ENCODE peak calls at places on chromosomes 6 and 20, in ten cellular contexts. J is activated T-cell treated with anti-CD3 and anti-CD28 coated beads for 1 hour; S is NCI-H774; O is WTC11; K is activated gamma-delta T cell treated with Interleukin-2 at 50 U/mL for 16 hours; M is transverse colon; V is stimulated activated naive CD8-positive, alpha-beta T cell treated with anti-CD3 and anti-CD28 coated beads, Interleukin-15, Interleukin-2, amounts not matched to agents 100 U/mL and 50 U/mL, for 24 hours; W is WERI-Rb-1; R is RPMI7951; D is NCI-H1105. Y is an unnamed sample.

GRCh38 chr20:33401922-33402369 is 627 bp upstream of the CDK5RAP1 start:
- DNase-seq in R (peak; percentile 47), K (no peak), D (no peak), W (no peak), O (no peak), M (no peak), S (no peak), V (no peak), J (no peak), Y (no peak)

GRCh38 chr6:157625764-157626163 is 197.3 kb upstream of the SNX9 start:
- DNase-seq in M (no peak), J (no peak), V (no peak), O (no peak), K (no peak), W (no peak), R (no peak), S (no peak), D (no peak), Y (no peak)

GRCh38 chr20:51425347-51426106 is 117.0 kb downstream of the NFATC2 start:
- DNase-seq in W (no peak), O (no peak), J (no peak), M (peak; percentile 50), S (no peak), R (peak; percentile 66), D (no peak), V (peak; percentile 34), K (no peak), Y (no peak)

GRCh38 chr6:152669894-152670293 is 27.8 kb upstream of the MYCT1 start:
- DNase-seq in K (no peak), J (no peak), R (peak; percentile 38), O (no peak), D (no peak), V (no peak), M (no peak), W (no peak), S (no peak), Y (no peak)

GRCh38 chr20:33670715-33671499 is 3.3 kb downstream of the NECAB3 start:
- DNase-seq in K (no peak), D (no peak), S (no peak), W (no peak), R (no peak), M (no peak), J (no peak), V (no peak), O (no peak), Y (no peak)

GRCh38 chr20:51159303-51159702 is 136.4 kb upstream of the KCNG1 start:
- DNase-seq in M (no peak), W (no peak), S (no peak), J (no peak), R (no peak), D (no peak), V (no peak), K (no peak), O (no peak), Y (no peak)

GRCh38 chr6:19354181-19354580 is 483.0 kb upstream of the ID4 start:
- DNase-seq in S (no peak), W (no peak), V (no peak), J (no peak), M (no peak), K (no peak), R (no peak), O (no peak), D (peak; percentile 3), Y (no peak)

GRCh38 chr6:6565488-6565887 is 23.0 kb upstream of the LY86 start:
- DNase-seq in S (no peak), M (no peak), J (no peak), W (no peak), V (no peak), R (no peak), K (no peak), O (no peak), D (peak; percentile 55), Y (no peak)

GRCh38 chr6:169158182-169158573 is 95.5 kb downstream of the THBS2 start:
- DNase-seq in S (no peak), W (no peak), J (no peak), R (no peak), V (no peak), O (no peak), K (no peak), D (no peak), M (no peak), Y (no peak)

GRCh38 chr20:53837126-53837826 is 233.1 kb downstream of the BCAS1 start:
- DNase-seq in M (peak; percentile 83), R (no peak), V (no peak), S (no peak), K (no peak), D (no peak), J (no peak), W (no peak), O (no peak), Y (peak; percentile 67)

GRCh38 chr20:16388731-16389130 is 184.5 kb downstream of the KIF16B start:
- DNase-seq in S (no peak), K (no peak), O (no peak), D (no peak), V (no peak), R (no peak), J (no peak), M (no peak), W (no peak), Y (no peak)

GRCh38 chr6:168700880-168701279 is 259.9 kb downstream of the SMOC2 start:
- DNase-seq in W (no peak), S (no peak), K (no peak), R (no peak), M (peak; percentile 26), V (no peak), O (no peak), D (no peak), J (no peak), Y (no peak)

GRCh38 chr20:50360921-50361320 is 149.3 kb upstream of the PTPN1 start:
- DNase-seq in J (no peak), V (no peak), W (no peak), D (no peak), O (no peak), S (no peak), M (no peak), K (no peak), R (no peak), Y (no peak)

GRCh38 chr6:33610779-33611421 is 10.2 kb upstream of the ITPR3 start:
- DNase-seq in K (no peak), R (peak; percentile 65), V (no peak), M (peak; percentile 80), O (no peak), W (no peak), S (no peak), D (no peak), J (no peak), Y (peak; percentile 80)

GRCh38 chr6:44179072-44179536 is 20.5 kb downstream of the CAPN11 start:
- DNase-seq in M (no peak), J (no peak), K (no peak), W (no peak), O (no peak), V (no peak), R (peak; percentile 37), D (no peak), S (no peak), Y (no peak)

GRCh38 chr20:23111307-23111943 is 25.3 kb upstream of the CD93 start:
- DNase-seq in O (no peak), D (peak; percentile 74), M (no peak), J (no peak), W (no peak), S (peak; percentile 90), V (no peak), K (no peak), R (no peak), Y (no peak)

GRCh38 chr6:11586574-11586973 is 49.0 kb downstream of the TMEM170B start:
- DNase-seq in K (no peak), J (no peak), M (no peak), D (no peak), V (no peak), R (peak; percentile 78), W (no peak), O (no peak), S (no peak), Y (no peak)

GRCh38 chr20:61756966-61757677 is 308.6 kb downstream of the TAF4 start:
- DNase-seq in M (no peak), W (no peak), J (no peak), K (no peak), R (no peak), D (no peak), V (no peak), S (no peak), O (no peak), Y (no peak)

GRCh38 chr6:134721095-134721400 is 228.9 kb downstream of the ALDH8A1 start:
- DNase-seq in M (no peak), D (no peak), J (no peak), S (no peak), K (no peak), V (no peak), O (no peak), W (no peak), R (peak; percentile 26), Y (no peak)

GRCh38 chr6:26383624-26384417 is 913 bp downstream of the BTN2A2 start:
- DNase-seq in M (peak; percentile 50), J (no peak), V (peak; percentile 26), S (no peak), D (no peak), W (peak; percentile 48), K (peak; percentile 12), O (peak; percentile 26), R (peak; percentile 60), Y (no peak)

GRCh38 chr20:51457281-51457932 is 85.1 kb downstream of the NFATC2 start:
- DNase-seq in W (no peak), R (peak; percentile 98), V (peak; percentile 41), J (no peak), D (no peak), O (no peak), S (no peak), K (no peak), M (no peak), Y (no peak)

GRCh38 chr6:15322781-15323536 is 77.1 kb downstream of the JARID2 start:
- DNase-seq in M (peak; percentile 61), R (peak; percentile 56), K (no peak), O (no peak), J (no peak), W (no peak), V (no peak), S (no peak), D (no peak), Y (no peak)

GRCh38 chr20:62064788-62065668 is 653 bp downstream of the TAF4 start:
- DNase-seq in W (no peak), O (no peak), K (no peak), M (peak; percentile 27), J (no peak), R (no peak), V (peak; percentile 16), S (no peak), D (peak; percentile 9), Y (no peak)

GRCh38 chr6:166559211-166559610 is 27.3 kb downstream of the RAMACL start:
- DNase-seq in D (no peak), J (no peak), R (no peak), O (no peak), S (no peak), V (no peak), W (no peak), K (no peak), M (no peak), Y (no peak)

GRCh38 chr6:41947581-41948220 is 6.1 kb upstream of the CCND3 start:
- DNase-seq in J (no peak), D (no peak), M (no peak), S (no peak), W (no peak), V (no peak), K (no peak), R (no peak), O (no peak), Y (no peak)

GRCh38 chr6:27251672-27252251 is 4.3 kb downstream of the PRSS16 start:
- DNase-seq in S (peak; percentile 88), K (peak; percentile 53), J (peak; percentile 43), M (peak; percentile 94), D (peak; percentile 88), R (peak; percentile 47), V (peak; percentile 75), O (peak; percentile 97), W (peak; percentile 22), Y (peak; percentile 85)

GRCh38 chr20:47546184-47547033 is 44.7 kb downstream of the NCOA3 start:
- DNase-seq in D (no peak), M (no peak), V (no peak), R (no peak), K (no peak), J (no peak), W (no peak), S (no peak), O (no peak), Y (no peak)

GRCh38 chr20:57464642-57465211 is 60.2 kb downstream of the CTCFL start:
- DNase-seq in M (no peak), V (no peak), K (no peak), J (no peak), O (no peak), S (no peak), R (peak; percentile 42), D (no peak), W (peak; percentile 20), Y (no peak)